ENCODE peak calls at places on chromosomes 4 and X, in four cellular contexts. One of them, this sample, is unnamed. For H3K4me1, the result is how much of the 10 kb centered on the place peaks cover.

GRCh38 chr4:82578935-82579334 is 17.1 kb upstream of the TMEM150C start:
- DNase-seq in sigmoid colon: no peak
- DNase-seq in adrenal gland: no peak
- DNase-seq in ovary: no peak
- DNase-seq in this sample: no peak

GRCh38 chr4:33878710-33879109 is 2365.6 kb downstream of the ARAP2 start:
- DNase-seq in ovary: no peak
- DNase-seq in sigmoid colon: no peak
- DNase-seq in adrenal gland: no peak
- DNase-seq in this sample: no peak

GRCh38 chr4:78645853-78646757 is 94.5 kb downstream of the ANXA3 start:
- DNase-seq in sigmoid colon: peak
- DNase-seq in adrenal gland: peak
- DNase-seq in ovary: peak
- DNase-seq in this sample: no peak

GRCh38 chrX:17674611-17675010 is 62.7 kb upstream of the SCML1 start:
- DNase-seq in sigmoid colon: no peak
- DNase-seq in adrenal gland: no peak
- DNase-seq in ovary: no peak
- DNase-seq in this sample: no peak

GRCh38 chr4:74283614-74284013 is 24.7 kb upstream of the EPGN start:
- DNase-seq in adrenal gland: no peak
- DNase-seq in sigmoid colon: no peak
- DNase-seq in ovary: no peak
- DNase-seq in this sample: no peak

GRCh38 chr4:96407651-96408342 is 567.9 kb downstream of the PDHA2 start:
- DNase-seq in ovary: no peak
- DNase-seq in sigmoid colon: no peak
- DNase-seq in adrenal gland: no peak
- DNase-seq in this sample: no peak

GRCh38 chr4:177323416-177323815 is 13.7 kb downstream of the NEIL3 start:
- DNase-seq in sigmoid colon: no peak
- DNase-seq in ovary: no peak
- DNase-seq in adrenal gland: no peak
- DNase-seq in this sample: no peak

GRCh38 chr4:121370729-121371325 is 10.0 kb downstream of the QRFPR start:
- DNase-seq in sigmoid colon: no peak
- DNase-seq in ovary: peak
- DNase-seq in adrenal gland: peak
- DNase-seq in this sample: no peak

GRCh38 chr4:158253350-158253980 is 43.2 kb downstream of the TMEM144 start:
- DNase-seq in adrenal gland: peak
- DNase-seq in ovary: peak
- DNase-seq in sigmoid colon: no peak
- DNase-seq in this sample: no peak

GRCh38 chrX:20461576-20461975 is 194.9 kb upstream of the RPS6KA3 start:
- DNase-seq in ovary: no peak
- DNase-seq in sigmoid colon: no peak
- DNase-seq in adrenal gland: no peak
- DNase-seq in this sample: no peak

GRCh38 chr4:27181672-27182071 is 321.0 kb downstream of the STIM2 start:
- DNase-seq in sigmoid colon: no peak
- DNase-seq in adrenal gland: no peak
- DNase-seq in ovary: no peak
- DNase-seq in this sample: no peak

GRCh38 chrX:132956421-132957210 is 1.8 kb downstream of the HS6ST2 start:
- DNase-seq in adrenal gland: no peak
- DNase-seq in ovary: peak
- DNase-seq in sigmoid colon: no peak
- DNase-seq in this sample: peak

GRCh38 chrX:17500145-17500579 is 125.2 kb downstream of the NHS start:
- DNase-seq in sigmoid colon: no peak
- DNase-seq in ovary: no peak
- DNase-seq in adrenal gland: peak
- DNase-seq in this sample: no peak

GRCh38 chr4:86529450-86529849 is 64.7 kb upstream of the PTPN13 start:
- DNase-seq in sigmoid colon: no peak
- DNase-seq in ovary: no peak
- DNase-seq in adrenal gland: no peak
- DNase-seq in this sample: no peak

GRCh38 chrX:23134171-23134570 is 134.4 kb downstream of the DDX53 start:
- DNase-seq in sigmoid colon: no peak
- DNase-seq in ovary: no peak
- DNase-seq in adrenal gland: no peak
- DNase-seq in this sample: no peak

GRCh38 chrX:69289046-69289838 is 124.0 kb upstream of the PJA1 start:
- DNase-seq in adrenal gland: no peak
- DNase-seq in ovary: no peak
- DNase-seq in sigmoid colon: no peak
- DNase-seq in this sample: no peak

GRCh38 chr4:40992472-40993298 is 221.7 kb downstream of the APBB2 start:
- DNase-seq in adrenal gland: peak
- DNase-seq in ovary: no peak
- DNase-seq in sigmoid colon: no peak
- DNase-seq in this sample: no peak

GRCh38 chr4:56762484-56763250 is 58.8 kb downstream of the SPINK2 start:
- DNase-seq in adrenal gland: no peak
- DNase-seq in sigmoid colon: no peak
- DNase-seq in ovary: no peak
- DNase-seq in this sample: no peak

GRCh38 chr4:8306511-8307021 is 37.0 kb downstream of the HTRA3 start:
- DNase-seq in adrenal gland: no peak
- DNase-seq in ovary: peak
- DNase-seq in sigmoid colon: peak
- DNase-seq in this sample: peak

GRCh38 chrX:47483310-47484268 is 567 bp upstream of the ZNF41 start:
- DNase-seq in adrenal gland: peak
- DNase-seq in ovary: peak
- DNase-seq in sigmoid colon: peak
- DNase-seq in this sample: peak

GRCh38 chr4:157994863-157995262 is 178.0 kb downstream of the GASK1B start:
- DNase-seq in adrenal gland: no peak
- DNase-seq in sigmoid colon: no peak
- DNase-seq in ovary: no peak
- DNase-seq in this sample: no peak

GRCh38 chrX:153925739-153926593 is at the start of gene ARHGAP4:
- DNase-seq in adrenal gland: no peak
- DNase-seq in sigmoid colon: no peak
- DNase-seq in ovary: no peak
- DNase-seq in this sample: peak

GRCh38 chr4:54050214-54050904 is 14.0 kb downstream of the CHIC2 start:
- DNase-seq in ovary: no peak
- DNase-seq in adrenal gland: no peak
- DNase-seq in sigmoid colon: no peak
- DNase-seq in this sample: no peak

GRCh38 chr4:127975121-127975770 is 10.0 kb downstream of the ABHD18 start:
- DNase-seq in adrenal gland: no peak
- DNase-seq in sigmoid colon: no peak
- DNase-seq in ovary: no peak
- DNase-seq in this sample: no peak

GRCh38 chr4:10605746-10606482 is 78.7 kb downstream of the CLNK start:
- DNase-seq in adrenal gland: no peak
- DNase-seq in sigmoid colon: no peak
- DNase-seq in ovary: no peak
- DNase-seq in this sample: no peak

GRCh38 chr4:2696423-2696822 is 59.7 kb downstream of the TNIP2 start:
- DNase-seq in adrenal gland: no peak
- DNase-seq in sigmoid colon: no peak
- DNase-seq in ovary: no peak
- DNase-seq in this sample: peak

GRCh38 chrX:85004255-85004654 is 578 bp downstream of the APOOL start:
- DNase-seq in sigmoid colon: no peak
- DNase-seq in adrenal gland: no peak
- DNase-seq in ovary: no peak
- DNase-seq in this sample: no peak

GRCh38 chrX:115378471-115378870 is 89.0 kb downstream of the LUZP4 start:
- DNase-seq in sigmoid colon: no peak
- DNase-seq in adrenal gland: no peak
- DNase-seq in ovary: no peak
- DNase-seq in this sample: no peak

GRCh38 chr4:159308571-159309340 is 205.9 kb downstream of the RAPGEF2 start:
- DNase-seq in adrenal gland: no peak
- DNase-seq in sigmoid colon: no peak
- DNase-seq in ovary: no peak
- DNase-seq in this sample: no peak

GRCh38 chr4:169440446-169440845 is 169.7 kb upstream of the SH3RF1 start:
- DNase-seq in ovary: peak
- DNase-seq in sigmoid colon: no peak
- DNase-seq in adrenal gland: no peak
- DNase-seq in this sample: no peak

GRCh38 chr4:149752729-149753128 is 62.9 kb downstream of the IQCM start:
- DNase-seq in sigmoid colon: no peak
- DNase-seq in adrenal gland: no peak
- DNase-seq in ovary: no peak
- DNase-seq in this sample: no peak

GRCh38 chrX:25976683-25977310 is 161.3 kb upstream of the MAGEB18 start:
- DNase-seq in ovary: no peak
- DNase-seq in adrenal gland: no peak
- DNase-seq in sigmoid colon: no peak
- DNase-seq in this sample: no peak
- H3K4me3 ChIP-seq in ovary: no peak
- H3K4me3 ChIP-seq in adrenal gland: no peak
- H3K4me3 ChIP-seq in sigmoid colon: no peak
- H3K4me3 ChIP-seq in this sample: no peak

GRCh38 chr4:108535757-108536156 is 84.6 kb upstream of the RPL34 start:
- DNase-seq in ovary: no peak
- DNase-seq in sigmoid colon: no peak
- DNase-seq in adrenal gland: no peak
- DNase-seq in this sample: no peak
- H3K4me1 ChIP-seq in ovary: under half
- H3K4me1 ChIP-seq in sigmoid colon: under half
- H3K4me1 ChIP-seq in adrenal gland: under half
- H3K4me1 ChIP-seq in this sample: under half

GRCh38 chr4:109559983-109560686 is at the start of gene MCUB:
- DNase-seq in adrenal gland: peak
- DNase-seq in ovary: peak
- DNase-seq in sigmoid colon: peak
- DNase-seq in this sample: peak
- TF ChIP-seq POLR2A in adrenal gland: peak
- TF ChIP-seq POLR2A in ovary: peak
- TF ChIP-seq POLR2A in sigmoid colon: no peak
- TF ChIP-seq POLR2A in this sample: peak

DNA sequence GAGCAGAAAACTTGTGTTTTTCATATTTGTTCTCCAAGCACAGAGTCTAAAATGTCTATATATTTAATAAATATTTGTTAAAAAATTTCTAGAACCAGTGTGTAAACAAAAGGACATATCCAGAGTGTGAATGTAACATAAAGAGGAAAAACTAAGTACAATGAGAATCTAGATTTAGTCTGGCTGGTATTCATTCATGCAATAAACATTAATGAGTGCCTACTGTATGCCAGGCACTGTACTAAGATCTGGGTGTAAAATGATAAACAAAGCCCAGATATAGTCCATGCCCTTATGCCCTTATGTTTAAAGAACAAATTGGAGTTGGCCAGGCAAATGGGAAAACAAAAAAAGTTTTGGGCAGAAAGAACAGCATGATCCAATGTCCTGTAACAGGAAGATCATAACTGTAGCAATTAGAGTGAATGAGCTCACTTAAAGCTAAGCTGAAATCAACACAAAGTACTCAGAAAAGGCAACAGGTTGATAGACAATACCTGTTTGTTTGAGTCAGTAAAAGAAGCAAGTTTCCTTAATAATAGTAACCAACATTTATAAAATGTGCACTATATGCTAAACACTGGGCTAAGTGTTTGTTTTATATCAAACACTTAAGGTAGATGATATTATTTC is 1.3 kb upstream of the TMLHE start:
- DNase-seq in sigmoid colon: no peak
- DNase-seq in ovary: no peak
- DNase-seq in adrenal gland: no peak
- DNase-seq in this sample: no peak
- H3K4me3 ChIP-seq in sigmoid colon: no peak
- H3K4me3 ChIP-seq in ovary: no peak
- H3K4me3 ChIP-seq in adrenal gland: no peak
- H3K4me3 ChIP-seq in this sample: no peak

GRCh38 chr4:184397516-184398163 is 76.7 kb downstream of the IRF2 start:
- DNase-seq in ovary: no peak
- DNase-seq in adrenal gland: peak
- DNase-seq in sigmoid colon: no peak
- DNase-seq in this sample: no peak
- H3K4me1 ChIP-seq in ovary: under half
- H3K4me1 ChIP-seq in adrenal gland: under half
- H3K4me1 ChIP-seq in sigmoid colon: under half
- H3K4me1 ChIP-seq in this sample: half or more

GRCh38 chr4:51842554-51843308 is at the start of gene DCUN1D4:
- DNase-seq in adrenal gland: peak
- DNase-seq in sigmoid colon: peak
- DNase-seq in ovary: peak
- DNase-seq in this sample: peak

GRCh38 chr4:51843309-51844156 is 580 bp downstream of the DCUN1D4 start:
- DNase-seq in ovary: peak
- DNase-seq in adrenal gland: peak
- DNase-seq in sigmoid colon: peak
- DNase-seq in this sample: peak

GRCh38 chr4:51845736-51846135 is 2.8 kb downstream of the DCUN1D4 start:
- DNase-seq in adrenal gland: no peak
- DNase-seq in sigmoid colon: no peak
- DNase-seq in ovary: no peak
- DNase-seq in this sample: no peak

GRCh38 chr4:51845055-51845426 is 2.1 kb downstream of the DCUN1D4 start:
- DNase-seq in ovary: no peak
- DNase-seq in sigmoid colon: no peak
- DNase-seq in adrenal gland: no peak
- DNase-seq in this sample: no peak

GRCh38 chr4:51844157-51845054 is 1.5 kb downstream of the DCUN1D4 start:
- DNase-seq in ovary: peak
- DNase-seq in adrenal gland: peak
- DNase-seq in sigmoid colon: peak
- DNase-seq in this sample: peak
- TF ChIP-seq POLR2A in ovary: peak
- TF ChIP-seq POLR2A in adrenal gland: peak
- TF ChIP-seq POLR2A in sigmoid colon: no peak
- TF ChIP-seq POLR2A in this sample: no peak

This sample was measured in spleen.